ENCODE peak calls at places on chromosomes 3 and 15, in eight cellular contexts. One of them, this sample, is unnamed.

GRCh38 chr3:39025222-39025970 is 26.3 kb downstream of the SCN11A start:
- DNase-seq in MCF 10A: no peak
- DNase-seq in HFFc6: no peak
- DNase-seq in GM20000: no peak
- DNase-seq in astrocyte of the spinal cord: no peak
- DNase-seq in WTC11: no peak
- DNase-seq in BE2C: no peak
- DNase-seq in foreskin fibroblast: no peak
- DNase-seq in this sample: no peak

GRCh38 chr3:140273542-140274195 is 338.7 kb downstream of the CLSTN2 start:
- DNase-seq in foreskin fibroblast: no peak
- DNase-seq in astrocyte of the spinal cord: no peak
- DNase-seq in HFFc6: no peak
- DNase-seq in WTC11: no peak
- DNase-seq in BE2C: no peak
- DNase-seq in MCF 10A: no peak
- DNase-seq in GM20000: no peak
- DNase-seq in this sample: no peak

GRCh38 chr15:28897861-28898608 is 12.3 kb downstream of the APBA2 start:
- DNase-seq in GM20000: no peak
- DNase-seq in astrocyte of the spinal cord: no peak
- DNase-seq in HFFc6: no peak
- DNase-seq in MCF 10A: no peak
- DNase-seq in BE2C: peak; percentile 59
- DNase-seq in WTC11: no peak
- DNase-seq in foreskin fibroblast: no peak
- DNase-seq in this sample: no peak

GRCh38 chr3:178152010-178152409 is 384.2 kb upstream of the KCNMB2 start:
- DNase-seq in astrocyte of the spinal cord: no peak
- DNase-seq in foreskin fibroblast: no peak
- DNase-seq in HFFc6: no peak
- DNase-seq in WTC11: no peak
- DNase-seq in GM20000: no peak
- DNase-seq in BE2C: no peak
- DNase-seq in MCF 10A: no peak
- DNase-seq in this sample: no peak

GRCh38 chr3:143167956-143168355 is 48.4 kb downstream of the CHST2 start:
- DNase-seq in MCF 10A: peak; percentile 86
- DNase-seq in astrocyte of the spinal cord: no peak
- DNase-seq in GM20000: no peak
- DNase-seq in WTC11: no peak
- DNase-seq in foreskin fibroblast: peak; percentile 70
- DNase-seq in HFFc6: peak; percentile 22
- DNase-seq in BE2C: no peak
- DNase-seq in this sample: peak; percentile 78

GRCh38 chr3:81270603-81271371 is 490.7 kb downstream of the GBE1 start:
- DNase-seq in BE2C: peak; percentile 31
- DNase-seq in HFFc6: no peak
- DNase-seq in MCF 10A: no peak
- DNase-seq in WTC11: no peak
- DNase-seq in foreskin fibroblast: no peak
- DNase-seq in astrocyte of the spinal cord: no peak
- DNase-seq in GM20000: no peak
- DNase-seq in this sample: no peak

GRCh38 chr3:5510300-5510699 is 322.8 kb downstream of the EDEM1 start:
- DNase-seq in astrocyte of the spinal cord: no peak
- DNase-seq in WTC11: no peak
- DNase-seq in HFFc6: no peak
- DNase-seq in BE2C: no peak
- DNase-seq in foreskin fibroblast: no peak
- DNase-seq in MCF 10A: no peak
- DNase-seq in GM20000: no peak
- DNase-seq in this sample: no peak

GRCh38 chr3:155079795-155080546 is at the start of gene MME:
- DNase-seq in foreskin fibroblast: peak; percentile 90
- DNase-seq in HFFc6: peak; percentile 55
- DNase-seq in MCF 10A: peak; percentile 71
- DNase-seq in GM20000: no peak
- DNase-seq in BE2C: peak; percentile 27
- DNase-seq in WTC11: peak; percentile 82
- DNase-seq in astrocyte of the spinal cord: peak; percentile 63
- DNase-seq in this sample: peak; percentile 52

GRCh38 chr3:58640700-58641372 is 25.7 kb downstream of the FAM3D start:
- DNase-seq in astrocyte of the spinal cord: peak; percentile 71
- DNase-seq in GM20000: peak; percentile 78
- DNase-seq in HFFc6: peak; percentile 52
- DNase-seq in BE2C: peak; percentile 75
- DNase-seq in foreskin fibroblast: peak; percentile 56
- DNase-seq in WTC11: peak; percentile 93
- DNase-seq in MCF 10A: peak; percentile 83
- DNase-seq in this sample: peak; percentile 72

GRCh38 chr3:79983063-79983561 is 215.3 kb upstream of the ROBO1 start:
- DNase-seq in HFFc6: no peak
- DNase-seq in MCF 10A: no peak
- DNase-seq in astrocyte of the spinal cord: no peak
- DNase-seq in GM20000: no peak
- DNase-seq in BE2C: no peak
- DNase-seq in foreskin fibroblast: no peak
- DNase-seq in WTC11: no peak
- DNase-seq in this sample: no peak

GRCh38 chr15:44719293-44719999 is 8.1 kb downstream of the B2M start:
- DNase-seq in BE2C: no peak
- DNase-seq in HFFc6: no peak
- DNase-seq in WTC11: no peak
- DNase-seq in GM20000: peak; percentile 38
- DNase-seq in MCF 10A: peak; percentile 16
- DNase-seq in foreskin fibroblast: peak; percentile 35
- DNase-seq in astrocyte of the spinal cord: peak; percentile 22
- DNase-seq in this sample: no peak

GRCh38 chr3:134874737-134875413 is 79.8 kb downstream of the EPHB1 start:
- DNase-seq in HFFc6: no peak
- DNase-seq in MCF 10A: peak; percentile 37
- DNase-seq in astrocyte of the spinal cord: peak; percentile 5
- DNase-seq in BE2C: peak; percentile 34
- DNase-seq in foreskin fibroblast: no peak
- DNase-seq in GM20000: no peak
- DNase-seq in WTC11: no peak
- DNase-seq in this sample: no peak

GRCh38 chr3:14685204-14685603 is 10.3 kb downstream of the C3orf20 start:
- DNase-seq in BE2C: no peak
- DNase-seq in WTC11: no peak
- DNase-seq in HFFc6: no peak
- DNase-seq in MCF 10A: no peak
- DNase-seq in foreskin fibroblast: no peak
- DNase-seq in astrocyte of the spinal cord: no peak
- DNase-seq in GM20000: no peak
- DNase-seq in this sample: no peak

GRCh38 chr3:144643778-144644191 is 672.2 kb downstream of the DIPK2A start:
- DNase-seq in astrocyte of the spinal cord: peak; percentile 5
- DNase-seq in GM20000: no peak
- DNase-seq in foreskin fibroblast: peak; percentile 70
- DNase-seq in WTC11: no peak
- DNase-seq in HFFc6: no peak
- DNase-seq in MCF 10A: no peak
- DNase-seq in BE2C: no peak
- DNase-seq in this sample: no peak

GRCh38 chr3:148790841-148791240 is 36.8 kb upstream of the CPB1 start:
- DNase-seq in foreskin fibroblast: no peak
- DNase-seq in BE2C: no peak
- DNase-seq in astrocyte of the spinal cord: peak; percentile 60
- DNase-seq in MCF 10A: no peak
- DNase-seq in GM20000: no peak
- DNase-seq in HFFc6: no peak
- DNase-seq in WTC11: no peak
- DNase-seq in this sample: no peak

DNA sequence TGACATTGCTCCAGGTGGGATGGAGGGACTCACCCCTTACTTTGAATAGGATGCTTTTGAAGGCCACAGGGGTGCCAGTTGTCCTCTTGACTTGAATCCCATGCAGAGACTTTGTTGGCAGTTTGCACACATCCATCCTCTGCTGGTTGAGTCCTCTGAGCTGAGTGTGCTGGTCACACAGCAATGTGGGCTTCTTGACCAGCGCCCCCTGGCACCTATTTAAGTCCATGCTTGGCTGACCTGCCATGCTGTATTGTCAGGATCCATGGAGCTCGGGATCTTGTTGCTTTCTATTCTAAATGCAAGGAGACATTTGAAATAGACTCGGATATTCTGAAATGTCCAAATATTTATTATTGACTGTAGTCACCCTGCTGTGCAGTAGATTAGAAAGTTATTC is 19.8 kb downstream of the RAB7A start:
- DNase-seq in WTC11: peak; percentile 46
- DNase-seq in foreskin fibroblast: no peak
- DNase-seq in HFFc6: no peak
- DNase-seq in astrocyte of the spinal cord: no peak
- DNase-seq in BE2C: no peak
- DNase-seq in GM20000: no peak
- DNase-seq in MCF 10A: no peak
- DNase-seq in this sample: no peak
- TF ChIP-seq CTCF in WTC11: no peak
- TF ChIP-seq CTCF in foreskin fibroblast: no peak
- TF ChIP-seq CTCF in HFFc6: peak; percentile 43
- TF ChIP-seq CTCF in astrocyte of the spinal cord: no peak
- TF ChIP-seq CTCF in BE2C: peak; percentile 12
- TF ChIP-seq CTCF in GM20000: no peak
- TF ChIP-seq CTCF in MCF 10A: no peak
- TF ChIP-seq CTCF in this sample: no peak

DNA sequence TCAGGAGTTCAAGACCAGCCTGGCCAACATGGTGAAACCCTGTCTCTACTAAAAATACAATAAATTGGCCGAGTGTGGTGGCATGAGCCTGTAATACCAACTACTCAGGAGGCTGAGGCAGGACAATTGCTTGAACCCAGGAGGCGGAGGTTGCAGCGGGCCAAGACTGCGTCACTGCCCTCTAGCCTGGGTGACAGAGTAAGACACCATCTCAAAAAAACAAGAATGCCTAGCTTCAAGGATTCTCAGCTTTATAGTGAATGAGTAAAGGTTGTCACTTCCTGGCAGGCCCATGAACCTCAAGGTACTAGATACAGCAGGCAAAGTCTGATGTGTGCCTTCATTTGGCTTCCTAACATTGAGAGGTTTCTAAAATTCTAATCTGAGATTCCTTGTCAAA is 14.4 kb downstream of the THOC7 start:
- DNase-seq in foreskin fibroblast: no peak
- DNase-seq in MCF 10A: no peak
- DNase-seq in WTC11: no peak
- DNase-seq in GM20000: no peak
- DNase-seq in astrocyte of the spinal cord: no peak
- DNase-seq in HFFc6: no peak
- DNase-seq in BE2C: no peak
- DNase-seq in this sample: no peak
- TF ChIP-seq CTCF in foreskin fibroblast: no peak
- TF ChIP-seq CTCF in MCF 10A: no peak
- TF ChIP-seq CTCF in WTC11: no peak
- TF ChIP-seq CTCF in GM20000: no peak
- TF ChIP-seq CTCF in astrocyte of the spinal cord: no peak
- TF ChIP-seq CTCF in HFFc6: no peak
- TF ChIP-seq CTCF in BE2C: no peak
- TF ChIP-seq CTCF in this sample: no peak

GRCh38 chr15:65962187-65962586 is 92.9 kb downstream of the RAB11A start:
- DNase-seq in BE2C: no peak
- DNase-seq in foreskin fibroblast: no peak
- DNase-seq in HFFc6: no peak
- DNase-seq in WTC11: no peak
- DNase-seq in MCF 10A: peak; percentile 43
- DNase-seq in GM20000: no peak
- DNase-seq in astrocyte of the spinal cord: no peak
- DNase-seq in this sample: peak; percentile 54
- TF ChIP-seq CTCF in BE2C: no peak
- TF ChIP-seq CTCF in foreskin fibroblast: no peak
- TF ChIP-seq CTCF in HFFc6: no peak
- TF ChIP-seq CTCF in WTC11: no peak
- TF ChIP-seq CTCF in MCF 10A: peak; percentile 22
- TF ChIP-seq CTCF in GM20000: no peak
- TF ChIP-seq CTCF in astrocyte of the spinal cord: peak; percentile 21
- TF ChIP-seq CTCF in this sample: no peak

DNA sequence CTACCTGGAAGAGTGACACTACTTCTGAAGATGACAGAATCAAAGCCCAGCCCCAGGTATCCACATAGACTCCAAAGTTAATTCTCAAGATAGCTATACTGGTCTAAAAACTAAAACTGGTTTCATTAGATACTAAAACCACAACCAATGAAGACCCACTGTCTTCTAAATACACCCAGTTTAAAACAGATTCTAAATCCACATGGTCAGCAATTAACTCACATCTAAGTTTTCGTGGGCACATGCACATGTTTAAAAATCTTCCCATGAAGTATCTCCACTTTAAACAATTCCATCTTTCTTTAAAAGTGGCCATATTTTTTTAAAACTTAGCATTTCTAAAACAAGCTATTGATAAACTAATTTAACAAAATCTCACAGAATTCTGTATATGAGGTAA is 63.1 kb downstream of the GPR160 start:
- DNase-seq in WTC11: no peak
- DNase-seq in GM20000: no peak
- DNase-seq in foreskin fibroblast: no peak
- DNase-seq in HFFc6: no peak
- DNase-seq in MCF 10A: no peak
- DNase-seq in astrocyte of the spinal cord: no peak
- DNase-seq in BE2C: no peak
- DNase-seq in this sample: no peak
- TF ChIP-seq CTCF in WTC11: no peak
- TF ChIP-seq CTCF in GM20000: no peak
- TF ChIP-seq CTCF in foreskin fibroblast: no peak
- TF ChIP-seq CTCF in HFFc6: no peak
- TF ChIP-seq CTCF in MCF 10A: no peak
- TF ChIP-seq CTCF in astrocyte of the spinal cord: no peak
- TF ChIP-seq CTCF in BE2C: no peak
- TF ChIP-seq CTCF in this sample: no peak

GRCh38 chr15:58224068-58224467 is 85.9 kb downstream of the AQP9 start:
- DNase-seq in astrocyte of the spinal cord: peak; percentile 36
- DNase-seq in BE2C: peak; percentile 51
- DNase-seq in GM20000: no peak
- DNase-seq in HFFc6: no peak
- DNase-seq in MCF 10A: no peak
- DNase-seq in WTC11: no peak
- DNase-seq in foreskin fibroblast: no peak
- DNase-seq in this sample: no peak

GRCh38 chr15:58223432-58223831 is 85.3 kb downstream of the AQP9 start:
- DNase-seq in astrocyte of the spinal cord: no peak
- DNase-seq in HFFc6: no peak
- DNase-seq in BE2C: no peak
- DNase-seq in GM20000: no peak
- DNase-seq in MCF 10A: no peak
- DNase-seq in foreskin fibroblast: no peak
- DNase-seq in WTC11: no peak
- DNase-seq in this sample: no peak

GRCh38 chr15:58222698-58223097 is 84.5 kb downstream of the AQP9 start:
- DNase-seq in MCF 10A: no peak
- DNase-seq in foreskin fibroblast: peak; percentile 39
- DNase-seq in HFFc6: peak; percentile 34
- DNase-seq in astrocyte of the spinal cord: no peak
- DNase-seq in BE2C: no peak
- DNase-seq in GM20000: no peak
- DNase-seq in WTC11: no peak
- DNase-seq in this sample: no peak

GRCh38 chr15:58221591-58222241 is 83.5 kb downstream of the AQP9 start:
- DNase-seq in GM20000: peak; percentile 49
- DNase-seq in WTC11: peak; percentile 48
- DNase-seq in foreskin fibroblast: peak; percentile 35
- DNase-seq in astrocyte of the spinal cord: no peak
- DNase-seq in MCF 10A: peak; percentile 62
- DNase-seq in BE2C: peak; percentile 53
- DNase-seq in HFFc6: peak; percentile 43
- DNase-seq in this sample: peak; percentile 41
- TF ChIP-seq CTCF in GM20000: peak; percentile 63
- TF ChIP-seq CTCF in WTC11: no peak
- TF ChIP-seq CTCF in foreskin fibroblast: peak; percentile 60
- TF ChIP-seq CTCF in astrocyte of the spinal cord: peak; percentile 51
- TF ChIP-seq CTCF in MCF 10A: peak; percentile 50
- TF ChIP-seq CTCF in BE2C: peak; percentile 75
- TF ChIP-seq CTCF in HFFc6: peak; percentile 80
- TF ChIP-seq CTCF in this sample: peak; percentile 46

This sample was measured in RWPE1.